ENCODE peak calls at places on chromosomes 3 and 15, in six cellular contexts. G is adrenal gland, M is AG04449, Q is epithelial cell of proximal tubule, A is pancreas, Y is AG10803. Z is an unnamed sample.

GRCh38 chr15:39028069-39028468 is 463.5 kb upstream of the RASGRP1 start:
- DNase-seq in G (peak), M (no peak), Q (no peak), A (no peak), Y (peak), Z (no peak)

GRCh38 chr15:100733786-100734185 is 131.4 kb downstream of the ASB7 start:
- DNase-seq in G (no peak), M (no peak), Q (no peak), A (no peak), Y (peak), Z (no peak)

GRCh38 chr3:100046986-100047385 is 67.3 kb downstream of the FILIP1L start:
- DNase-seq in G (no peak), M (no peak), Q (no peak), A (no peak), Y (no peak), Z (no peak)

GRCh38 chr15:66701422-66702034 is 508 bp upstream of the SMAD6 start:
- DNase-seq in G (peak), M (no peak), Q (no peak), A (peak), Y (no peak), Z (no peak)

GRCh38 chr15:60469893-60470641 is 8.9 kb downstream of the ICE2 start:
- DNase-seq in G (no peak), M (no peak), Q (peak), A (no peak), Y (peak), Z (peak)

GRCh38 chr15:66711886-66712285 is 9.8 kb downstream of the SMAD6 start:
- DNase-seq in G (no peak), M (no peak), Q (no peak), A (no peak), Y (no peak), Z (no peak)

GRCh38 chr3:160837394-160837975 is 81.5 kb downstream of the PPM1L start:
- DNase-seq in G (no peak), M (no peak), Q (no peak), A (no peak), Y (no peak), Z (no peak)

GRCh38 chr3:89300976-89301375 is 193.6 kb downstream of the EPHA3 start:
- DNase-seq in G (no peak), M (no peak), Q (no peak), A (no peak), Y (peak), Z (peak)

GRCh38 chr3:34212175-34212574 is 413.7 kb downstream of the PDCD6IP start:
- DNase-seq in G (no peak), M (peak), Q (no peak), A (no peak), Y (peak), Z (no peak)

GRCh38 chr3:164375995-164376394 is 702.3 kb downstream of the SI start:
- DNase-seq in G (no peak), M (no peak), Q (no peak), A (no peak), Y (no peak), Z (no peak)

GRCh38 chr3:56491566-56491965 is 23.3 kb upstream of the ERC2 start:
- DNase-seq in G (no peak), M (no peak), Q (peak), A (no peak), Y (no peak), Z (no peak)

GRCh38 chr3:142964150-142964498 is 650 bp upstream of the PAQR9 start:
- DNase-seq in G (no peak), M (no peak), Q (no peak), A (no peak), Y (no peak), Z (no peak)

GRCh38 chr3:102114264-102114979 is 265.1 kb downstream of the NFKBIZ start:
- DNase-seq in G (no peak), M (no peak), Q (no peak), A (no peak), Y (no peak), Z (peak)

GRCh38 chr15:76376816-76377215 is 40.2 kb downstream of the ISL2 start:
- DNase-seq in G (no peak), M (no peak), Q (no peak), A (no peak), Y (no peak), Z (no peak)

DNA sequence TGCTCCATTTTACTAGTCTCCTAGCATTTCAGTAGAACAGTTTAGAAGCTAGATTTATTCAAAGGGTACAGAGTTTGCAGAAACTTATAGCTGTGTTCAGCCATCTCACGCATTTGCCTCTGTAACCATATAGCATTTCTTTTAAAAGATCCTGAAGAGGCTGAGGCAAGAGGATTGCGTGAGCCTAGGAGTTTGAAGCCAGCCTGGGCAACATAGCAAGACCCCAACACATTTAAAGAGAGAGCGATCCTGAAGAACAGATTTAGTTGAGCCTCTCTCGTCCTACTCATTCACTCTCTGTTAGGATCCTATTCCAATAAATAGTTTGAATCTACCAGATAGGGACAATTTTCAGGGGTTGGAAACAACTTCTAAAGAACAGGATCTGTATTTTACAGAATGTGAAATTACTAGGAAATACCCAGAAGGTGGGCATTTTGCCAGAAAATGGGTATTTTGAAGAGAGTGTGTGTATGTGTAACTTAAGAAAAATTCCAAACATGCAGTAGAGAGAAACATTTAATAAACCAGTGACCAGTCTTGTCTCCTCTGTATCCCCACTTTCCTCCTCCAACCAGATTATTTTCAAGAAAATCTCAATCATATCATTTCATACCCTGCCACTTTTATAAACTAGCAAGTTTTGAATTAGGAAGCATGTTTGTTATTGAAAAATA is 4.5 kb downstream of the EIF3J start:
- DNase-seq in G (no peak), M (peak), Q (peak), A (no peak), Y (peak), Z (peak)
- H3K4me3 ChIP-seq in G (no peak), M (no peak), Q (no peak), A (no peak), Y (no peak), Z (peak)

GRCh38 chr3:169667710-169668080 is 4.2 kb upstream of the MECOM start:
- DNase-seq in G (no peak), M (no peak), Q (no peak), A (no peak), Y (no peak), Z (no peak)

GRCh38 chr3:169668081-169668956 is 4.8 kb upstream of the MECOM start:
- DNase-seq in G (no peak), M (no peak), Q (no peak), A (peak), Y (no peak), Z (no peak)

GRCh38 chr3:169669816-169670215 is 6.3 kb upstream of the MECOM start:
- DNase-seq in G (no peak), M (no peak), Q (no peak), A (no peak), Y (no peak), Z (no peak)

GRCh38 chr3:169667380-169667671 is 3.8 kb upstream of the MECOM start:
- DNase-seq in G (no peak), M (no peak), Q (no peak), A (no peak), Y (no peak), Z (no peak)

DNA sequence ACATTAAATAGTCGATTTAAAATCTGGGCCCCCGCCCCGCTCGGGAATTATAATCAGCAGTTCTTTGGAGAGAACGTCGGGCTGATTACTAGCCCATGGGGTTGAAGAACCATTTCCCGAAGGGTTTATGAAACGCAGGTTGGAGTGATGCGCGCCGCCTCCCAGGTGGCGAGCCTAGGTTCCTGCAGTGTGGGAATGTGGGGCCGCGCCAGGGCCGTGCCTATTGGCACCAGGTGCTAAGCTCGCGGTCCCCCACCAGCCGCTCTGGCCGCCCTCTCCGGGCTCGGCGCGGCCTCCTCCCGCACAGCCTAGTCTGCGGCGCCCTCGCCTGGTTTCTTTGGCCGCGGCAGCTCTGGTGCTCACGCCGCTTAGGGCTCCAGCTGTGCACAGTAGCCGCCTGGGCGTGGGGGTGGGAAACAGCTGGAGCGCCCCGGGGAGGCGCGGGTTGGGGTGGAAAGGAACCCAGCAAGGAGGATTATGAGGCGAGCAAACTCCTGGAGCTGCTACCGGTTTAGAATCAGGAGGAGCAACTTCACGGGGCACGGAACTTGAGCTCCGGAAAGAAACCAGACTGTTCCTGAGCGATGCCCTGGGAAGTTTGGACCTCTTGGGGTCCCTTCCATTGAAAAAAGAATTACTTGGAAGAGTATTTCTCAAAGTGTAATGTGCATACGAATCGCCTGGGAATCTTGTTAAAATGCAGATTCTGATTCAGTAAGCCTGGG is 5.6 kb upstream of the MECOM start:
- DNase-seq in G (peak), M (no peak), Q (no peak), A (peak), Y (peak), Z (peak)
- TF ChIP-seq CTCF in G (peak), M (peak), Q (peak), A (peak), Y (peak), Z (peak)

GRCh38 chr3:8443829-8444791 is 57.5 kb upstream of the LMCD1 start:
- DNase-seq in G (peak), M (peak), Q (peak), A (peak), Y (peak), Z (peak)
- H3K4me3 ChIP-seq in G (peak), M (peak), Q (peak), A (no peak), Y (peak), Z (peak)

GRCh38 chr3:51306093-51306492 is 79.0 kb upstream of the MANF start:
- DNase-seq in G (no peak), M (no peak), Q (no peak), A (no peak), Y (no peak), Z (no peak)

GRCh38 chr3:51307458-51307857 is 77.6 kb upstream of the MANF start:
- DNase-seq in G (no peak), M (no peak), Q (no peak), A (no peak), Y (no peak), Z (no peak)

DNA sequence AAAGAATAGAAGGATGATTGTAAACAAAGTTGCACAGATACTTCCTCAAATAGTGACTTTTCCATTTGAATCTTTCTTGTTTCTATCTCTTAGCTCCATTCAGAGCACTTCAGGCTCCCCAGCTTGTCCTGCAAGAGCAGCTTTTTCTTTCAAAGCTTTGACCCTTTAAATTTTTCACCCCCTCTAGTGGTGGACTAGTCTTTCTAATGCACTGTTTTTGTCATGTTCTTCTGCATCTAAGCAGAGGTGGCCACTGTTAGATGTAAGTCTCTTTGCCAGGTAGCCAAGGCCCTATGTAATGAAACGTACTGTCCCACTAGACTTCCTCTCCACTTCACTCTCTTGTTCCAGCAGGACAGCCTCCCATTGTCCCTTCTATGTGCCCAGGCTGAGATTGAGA is 74.0 kb upstream of the MANF start:
- DNase-seq in G (no peak), M (peak), Q (peak), A (no peak), Y (peak), Z (peak)
- TF ChIP-seq CTCF in G (peak), M (peak), Q (peak), A (no peak), Y (peak), Z (peak)

DNA sequence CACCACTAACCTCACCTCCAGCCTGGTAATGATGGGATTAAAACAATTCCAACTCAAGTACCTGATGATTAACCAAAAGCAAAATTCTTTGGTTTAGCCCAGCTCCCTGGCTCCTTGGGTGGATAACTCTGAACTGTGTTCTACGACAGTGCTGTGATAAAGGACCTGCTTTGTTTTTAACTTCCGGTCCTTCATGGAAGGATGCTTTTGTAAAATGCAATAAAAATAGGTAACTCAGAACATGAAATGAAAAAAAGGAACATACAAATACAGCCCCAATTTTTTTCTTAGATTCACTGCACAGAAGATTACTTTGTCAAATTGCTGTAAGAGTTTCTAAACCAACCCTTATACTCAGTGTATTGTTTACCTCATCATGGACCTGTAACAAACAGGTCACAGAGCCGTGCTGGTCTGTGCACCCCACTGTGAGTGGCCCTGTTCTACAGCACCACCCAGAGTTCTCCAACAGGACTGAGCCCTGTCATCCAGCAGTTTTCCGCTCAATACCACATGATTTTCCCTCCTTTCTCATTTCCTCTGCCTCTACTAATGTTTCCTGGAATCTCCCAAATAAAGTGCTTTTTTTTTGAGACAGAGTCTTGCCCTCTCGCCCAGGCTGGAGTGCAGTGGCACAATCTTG is 4.9 kb upstream of the PCYT1A start:
- DNase-seq in G (no peak), M (no peak), Q (no peak), A (no peak), Y (no peak), Z (no peak)
- H3K4me3 ChIP-seq in G (no peak), M (no peak), Q (no peak), A (no peak), Y (no peak), Z (no peak)

GRCh38 chr3:84958495-84959469 is at the start of gene CADM2:
- DNase-seq in G (peak), M (no peak), Q (peak), A (peak), Y (peak), Z (peak)
- TF ChIP-seq CTCF in G (no peak), M (no peak), Q (peak), A (no peak), Y (peak), Z (no peak)

GRCh38 chr3:46558184-46559029 is 7.7 kb downstream of the LRRC2 start:
- DNase-seq in G (peak), M (no peak), Q (peak), A (peak), Y (peak), Z (peak)
- H3K4me3 ChIP-seq in G (peak), M (peak), Q (peak), A (peak), Y (peak), Z (peak)

GRCh38 chr15:78168591-78168990 is 19.4 kb downstream of the IDH3A start:
- DNase-seq in G (no peak), M (no peak), Q (no peak), A (no peak), Y (no peak), Z (no peak)
- TF ChIP-seq CTCF in G (no peak), M (no peak), Q (no peak), A (no peak), Y (no peak), Z (no peak)